ENCODE peak calls at places on chromosomes 1 and 21, in ten cellular contexts. R is PC-9; S is aorta; O is CD8-positive, alpha-beta T cell; M is thoracic aorta; D is HFF-Myc; A is endodermal cell; L is CD4-positive, alpha-beta memory T cell; H is astrocyte of the cerebellum; G is brain microvascular endothelial cell. F is an unnamed sample.

GRCh38 chr1:165129568-165130164 is 226.8 kb downstream of the LMX1A start:
- DNase-seq in H (peak; percentile 9), L (no peak), G (peak; percentile 47), S (peak; percentile 51), R (peak; percentile 69), D (no peak), A (peak; percentile 96), O (no peak), M (no peak), F (no peak)

GRCh38 chr1:243513726-243514491 is 258.1 kb downstream of the SDCCAG8 start:
- DNase-seq in L (no peak), G (peak; percentile 37), A (no peak), H (peak; percentile 55), M (no peak), D (peak; percentile 44), O (no peak), S (no peak), R (no peak), F (no peak)

GRCh38 chr1:38029725-38030511 is 16.7 kb downstream of the POU3F1 start:
- DNase-seq in R (peak; percentile 77), S (no peak), L (peak; percentile 23), G (peak; percentile 64), O (peak; percentile 53), M (no peak), D (no peak), A (peak; percentile 81), H (no peak), F (no peak)

GRCh38 chr1:154306151-154306550 is 14.7 kb upstream of the AQP10 start:
- DNase-seq in H (peak; percentile 43), G (no peak), D (no peak), R (no peak), M (no peak), O (no peak), L (no peak), S (no peak), A (no peak), F (no peak)

GRCh38 chr21:34528131-34528561 is 16.1 kb upstream of the KCNE1 start:
- DNase-seq in G (no peak), M (no peak), L (no peak), O (no peak), R (no peak), H (no peak), A (no peak), S (no peak), D (no peak), F (no peak)

GRCh38 chr1:83900530-83900929 is 98.4 kb downstream of the TTLL7 start:
- DNase-seq in L (no peak), R (peak; percentile 41), G (peak; percentile 27), M (no peak), H (no peak), A (no peak), O (no peak), S (no peak), D (no peak), F (no peak)

GRCh38 chr1:25728301-25728935 is 71.6 kb upstream of the SELENON start:
- DNase-seq in R (no peak), M (no peak), H (no peak), O (no peak), D (no peak), A (no peak), S (no peak), L (no peak), G (no peak), F (no peak)

GRCh38 chr1:219419860-219420259 is 193.0 kb downstream of the ZC3H11B start:
- DNase-seq in D (no peak), A (no peak), G (no peak), S (no peak), H (no peak), M (no peak), L (no peak), O (no peak), R (no peak), F (no peak)

GRCh38 chr21:31509108-31510017 is 150.1 kb upstream of the SOD1 start:
- DNase-seq in L (peak; percentile 57), S (no peak), A (peak; percentile 93), M (no peak), R (peak; percentile 73), H (no peak), O (peak; percentile 67), D (no peak), G (peak; percentile 63), F (no peak)

GRCh38 chr1:203860396-203860951 is 925 bp upstream of the SNRPE start:
- DNase-seq in L (no peak), S (no peak), A (no peak), H (peak; percentile 36), D (no peak), R (no peak), O (no peak), M (no peak), G (no peak), F (no peak)

GRCh38 chr1:186089938-186090337 is 285.1 kb downstream of the TPR start:
- DNase-seq in M (no peak), A (no peak), D (no peak), S (no peak), G (no peak), O (no peak), L (no peak), R (no peak), H (no peak), F (no peak)

GRCh38 chr1:37257646-37258045 is 216.7 kb upstream of the ZC3H12A start:
- DNase-seq in O (no peak), H (no peak), L (no peak), S (no peak), G (no peak), D (no peak), M (no peak), A (no peak), R (no peak), F (no peak)

GRCh38 chr1:221098462-221099406 is 219.5 kb downstream of the HLX start:
- DNase-seq in G (no peak), H (no peak), L (no peak), A (no peak), D (no peak), O (no peak), M (no peak), S (no peak), R (no peak), F (no peak)

GRCh38 chr1:40014812-40015594 is 25.5 kb upstream of the CAP1 start:
- DNase-seq in H (peak; percentile 37), O (no peak), A (peak; percentile 17), R (peak; percentile 83), D (peak; percentile 47), G (peak; percentile 89), M (no peak), S (no peak), L (no peak), F (peak; percentile 70)

GRCh38 chr1:27027575-27028250 is 15.1 kb upstream of the TENT5B start:
- DNase-seq in R (no peak), H (peak; percentile 61), L (no peak), M (no peak), G (no peak), A (no peak), D (no peak), S (no peak), O (no peak), F (no peak)
- H3K4me3 ChIP-seq in R (no peak overlapping the region), H (no peak overlapping the region), L (no peak overlapping the region), M (peak overlapping the region; percentile 31), G (no peak overlapping the region), A (no peak overlapping the region), D (no peak overlapping the region), S (no peak overlapping the region), O (no peak overlapping the region), F (no peak overlapping the region)

GRCh38 chr1:9629445-9630201 is 21.9 kb upstream of the PIK3CD start:
- DNase-seq in L (peak; percentile 74), R (no peak), M (no peak), O (peak; percentile 83), H (no peak), A (no peak), G (no peak), D (no peak), S (peak; percentile 85), F (no peak)
- H3K4me3 ChIP-seq in L (peak overlapping the region; percentile 95), R (no peak overlapping the region), M (peak overlapping the region; percentile 1), O (peak overlapping the region; percentile 98), H (no peak overlapping the region), A (no peak overlapping the region), G (no peak overlapping the region), D (no peak overlapping the region), S (no peak overlapping the region), F (no peak overlapping the region)

DNA sequence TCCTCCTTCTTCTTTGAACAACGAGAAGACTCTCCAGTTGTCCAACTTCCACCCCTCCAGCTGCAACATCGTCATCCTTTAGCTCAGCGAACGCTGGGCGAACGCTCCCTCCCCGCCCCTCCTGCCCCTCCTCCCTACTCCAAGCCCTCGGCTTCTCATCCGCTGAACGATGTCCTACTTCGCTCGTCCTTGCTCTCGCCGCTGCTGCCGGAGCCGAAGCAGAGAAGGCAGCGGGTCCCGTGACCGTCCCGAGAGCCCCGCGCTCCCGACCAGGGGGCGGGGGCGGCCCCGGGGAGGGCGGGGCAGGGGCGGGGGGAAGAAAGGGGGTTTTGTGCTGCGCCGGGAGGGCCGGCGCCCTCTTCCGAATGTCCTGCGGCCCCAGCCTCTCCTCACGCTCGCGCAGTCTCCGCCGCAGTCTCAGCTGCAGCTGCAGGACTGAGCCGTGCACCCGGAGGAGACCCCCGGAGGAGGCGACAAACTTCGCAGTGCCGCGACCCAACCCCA is at the start of gene BCAN:
- DNase-seq in G (no peak), S (no peak), H (no peak), D (no peak), O (no peak), A (peak; percentile 87), L (no peak), M (no peak), R (no peak), F (no peak)
- H3K4me3 ChIP-seq in G (no peak within 1 kb of the TSS), S (no peak within 1 kb of the TSS), H (peak within 1 kb of the TSS; percentile 15), D (no peak within 1 kb of the TSS), O (no peak within 1 kb of the TSS), A (peak within 1 kb of the TSS; percentile 75), L (no peak within 1 kb of the TSS), M (peak within 1 kb of the TSS; percentile 61), R (no peak within 1 kb of the TSS), F (peak within 1 kb of the TSS; percentile 20)

GRCh38 chr1:6485140-6485936 is 6.1 kb downstream of the PLEKHG5 start:
- DNase-seq in A (no peak), G (no peak), H (no peak), M (no peak), L (no peak), S (no peak), D (no peak), R (no peak), O (no peak), F (no peak)

GRCh38 chr1:6484826-6485139 is 6.7 kb downstream of the PLEKHG5 start:
- DNase-seq in R (no peak), D (no peak), G (no peak), H (no peak), O (no peak), S (no peak), M (no peak), L (no peak), A (no peak), F (no peak)

GRCh38 chr1:6486433-6487011 is 4.9 kb downstream of the PLEKHG5 start:
- DNase-seq in G (peak; percentile 81), R (peak; percentile 42), H (peak; percentile 66), S (peak; percentile 90), A (peak; percentile 98), D (peak; percentile 67), L (peak; percentile 79), M (peak; percentile 69), O (peak; percentile 85), F (no peak)

GRCh38 chr1:6487804-6488484 is 3.5 kb downstream of the PLEKHG5 start:
- DNase-seq in L (no peak), S (no peak), O (no peak), A (no peak), H (no peak), R (no peak), G (no peak), M (no peak), D (no peak), F (no peak)

DNA sequence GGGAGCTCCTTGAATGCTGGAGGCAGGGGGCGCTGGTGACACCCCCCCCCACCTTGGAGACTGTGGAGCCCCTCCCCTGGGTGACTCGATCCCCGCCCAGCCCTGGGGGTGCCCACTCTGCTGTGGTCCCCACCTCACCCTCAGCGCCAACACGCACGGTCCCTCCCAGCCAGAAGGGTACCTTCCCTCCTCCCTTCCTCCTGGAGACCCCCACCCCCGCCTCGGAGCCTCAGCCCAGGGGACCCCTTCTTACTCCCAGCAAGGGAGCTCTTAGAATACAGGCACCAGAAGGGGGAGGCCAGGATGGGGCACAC is 5.6 kb downstream of the PLEKHG5 start:
- DNase-seq in O (no peak), A (no peak), S (no peak), L (no peak), H (no peak), M (no peak), G (no peak), D (no peak), R (no peak), F (no peak)
- H3K4me3 ChIP-seq in O (no peak overlapping the region), A (peak overlapping the region; percentile 62), S (no peak overlapping the region), L (no peak overlapping the region), H (peak overlapping the region; percentile 48), M (peak overlapping the region; percentile 53), G (peak overlapping the region; percentile 64), D (peak overlapping the region; percentile 50), R (no peak overlapping the region), F (peak overlapping the region; percentile 56)